ENCODE peak calls at places on chromosomes 1 and 21, in five cellular contexts. X is heart left ventricle, O is AG10803, S is transverse colon, K is upper lobe of right lung. B is an unnamed sample.

GRCh38 chr1:55640708-55641473 is 425.7 kb upstream of the USP24 start:
- DNase-seq in K (no peak), S (peak), O (peak), X (peak), B (peak)

GRCh38 chr1:153598309-153599172 is 14.4 kb downstream of the S100A16 start:
- DNase-seq in X (no peak), K (no peak), S (peak), O (peak), B (peak)

GRCh38 chr1:153711006-153711405 is 16.8 kb upstream of the INTS3 start:
- DNase-seq in K (no peak), S (no peak), X (no peak), O (no peak), B (no peak)

GRCh38 chr1:175536369-175536768 is 207.0 kb downstream of the TNR start:
- DNase-seq in X (no peak), S (no peak), K (no peak), O (no peak), B (no peak)

GRCh38 chr1:14924012-14924452 is 229.5 kb upstream of the TMEM51 start:
- DNase-seq in O (peak), S (peak), K (peak), X (peak), B (peak)

GRCh38 chr1:36008546-36009197 is 75.2 kb upstream of the TEKT2 start:
- DNase-seq in O (peak), X (no peak), S (no peak), K (no peak), B (peak)

GRCh38 chr1:226912587-226913176 is 27.4 kb upstream of the COQ8A start:
- DNase-seq in O (no peak), X (peak), S (peak), K (peak), B (peak)

GRCh38 chr1:228093050-228093906 is 9.8 kb downstream of the C1orf35 start:
- DNase-seq in S (no peak), K (peak), O (no peak), X (no peak), B (no peak)

GRCh38 chr1:1067284-1068076 is 6.6 kb downstream of the RNF223 start:
- DNase-seq in O (no peak), S (peak), K (peak), X (no peak), B (no peak)

GRCh38 chr1:246450485-246451251 is 56.4 kb downstream of the SMYD3 start:
- DNase-seq in S (no peak), O (peak), X (no peak), K (no peak), B (peak)

GRCh38 chr1:69572921-69573320 is 5.2 kb downstream of the LRRC7 start:
- DNase-seq in S (no peak), K (no peak), O (no peak), X (no peak), B (no peak)

GRCh38 chr1:46621930-46622329 is 5.3 kb upstream of the MOB3C start:
- DNase-seq in K (no peak), X (no peak), O (no peak), S (no peak), B (peak)

GRCh38 chr1:55828031-55828430 is 612.9 kb upstream of the USP24 start:
- DNase-seq in O (no peak), X (no peak), K (no peak), S (no peak), B (no peak)

GRCh38 chr1:88462481-88463261 is 221.4 kb upstream of the PKN2 start:
- DNase-seq in O (peak), X (peak), S (no peak), K (no peak), B (peak)

GRCh38 chr21:45670731-45671130 is 27.2 kb downstream of the PCBP3 start:
- DNase-seq in X (no peak), S (no peak), K (no peak), O (no peak), B (no peak)

GRCh38 chr1:38047603-38048146 is 1.1 kb upstream of the POU3F1 start:
- DNase-seq in K (no peak), X (peak), S (no peak), O (peak), B (peak)

GRCh38 chr1:94637096-94637495 is 95.5 kb upstream of the F3 start:
- DNase-seq in O (no peak), K (no peak), S (no peak), X (no peak), B (no peak)

GRCh38 chr1:145871994-145872411 is 13.1 kb upstream of the PIAS3 start:
- DNase-seq in O (peak), X (peak), K (peak), S (peak), B (peak)

GRCh38 chr1:1773874-1774273 is 4.4 kb downstream of the NADK start:
- DNase-seq in S (no peak), X (no peak), K (no peak), O (no peak), B (no peak)

GRCh38 chr1:113519561-113519960 is 129.2 kb downstream of the MAGI3 start:
- DNase-seq in S (no peak), O (peak), X (no peak), K (no peak), B (peak)

GRCh38 chr1:34840426-34840825 is 19.1 kb downstream of the SMIM12 start:
- DNase-seq in X (no peak), S (no peak), O (no peak), K (no peak), B (no peak)

GRCh38 chr21:26851109-26851944 is 6.1 kb upstream of the ADAMTS1 start:
- DNase-seq in O (no peak), S (no peak), K (no peak), X (no peak), B (no peak)

GRCh38 chr1:160030657-160031367 is 978 bp downstream of the PIGM start:
- DNase-seq in K (no peak), X (no peak), S (peak), O (no peak), B (no peak)

GRCh38 chr1:192133350-192133950 is 24.8 kb upstream of the RGS18 start:
- DNase-seq in X (no peak), O (no peak), S (no peak), K (no peak), B (peak)

GRCh38 chr1:117605164-117605810 is 561 bp upstream of the TENT5C start:
- DNase-seq in S (no peak), O (peak), K (no peak), X (peak), B (no peak)

GRCh38 chr21:35204850-35205564 is 155.9 kb upstream of the RUNX1 start:
- DNase-seq in X (peak), K (peak), S (peak), O (peak), B (peak)

GRCh38 chr1:34066921-34067603 is 98.0 kb downstream of the CSMD2 start:
- DNase-seq in K (no peak), O (peak), S (no peak), X (no peak), B (peak)

GRCh38 chr1:65493792-65494191 is 73.3 kb downstream of the LEPR start:
- DNase-seq in X (no peak), K (no peak), O (peak), S (no peak), B (peak)

GRCh38 chr1:26531651-26532131 is 2.1 kb downstream of the RPS6KA1 start:
- DNase-seq in X (no peak), K (peak), S (peak), O (no peak), B (no peak)

GRCh38 chr21:46368533-46369285 is 44.8 kb downstream of the PCNT start:
- DNase-seq in S (no peak), K (no peak), X (no peak), O (no peak), B (no peak)

GRCh38 chr1:94324168-94324544 is 86.8 kb upstream of the ARHGAP29 start:
- DNase-seq in K (no peak), S (no peak), O (peak), X (no peak), B (peak)

GRCh38 chr21:45530423-45531113 is 11.7 kb downstream of the SLC19A1 start:
- DNase-seq in S (peak), K (peak), O (no peak), X (peak), B (no peak)

GRCh38 chr1:84653130-84653680 is 37.1 kb downstream of the SSX2IP start:
- DNase-seq in O (peak), K (no peak), S (no peak), X (no peak), B (peak)

GRCh38 chr1:234149217-234149616 is 224.0 kb upstream of the COA6 start:
- DNase-seq in K (no peak), O (peak), S (no peak), X (no peak), B (peak)

GRCh38 chr1:21774835-21775541 is 8.0 kb downstream of the USP48 start:
- DNase-seq in O (no peak), S (no peak), X (no peak), K (no peak), B (no peak)

GRCh38 chr1:172268237-172268636 is 152.2 kb upstream of the C1orf105 start:
- DNase-seq in S (no peak), K (no peak), X (no peak), O (peak), B (peak)
- H3K4me3 ChIP-seq in S (no peak), K (no peak), X (no peak), O (no peak), B (no peak)

DNA sequence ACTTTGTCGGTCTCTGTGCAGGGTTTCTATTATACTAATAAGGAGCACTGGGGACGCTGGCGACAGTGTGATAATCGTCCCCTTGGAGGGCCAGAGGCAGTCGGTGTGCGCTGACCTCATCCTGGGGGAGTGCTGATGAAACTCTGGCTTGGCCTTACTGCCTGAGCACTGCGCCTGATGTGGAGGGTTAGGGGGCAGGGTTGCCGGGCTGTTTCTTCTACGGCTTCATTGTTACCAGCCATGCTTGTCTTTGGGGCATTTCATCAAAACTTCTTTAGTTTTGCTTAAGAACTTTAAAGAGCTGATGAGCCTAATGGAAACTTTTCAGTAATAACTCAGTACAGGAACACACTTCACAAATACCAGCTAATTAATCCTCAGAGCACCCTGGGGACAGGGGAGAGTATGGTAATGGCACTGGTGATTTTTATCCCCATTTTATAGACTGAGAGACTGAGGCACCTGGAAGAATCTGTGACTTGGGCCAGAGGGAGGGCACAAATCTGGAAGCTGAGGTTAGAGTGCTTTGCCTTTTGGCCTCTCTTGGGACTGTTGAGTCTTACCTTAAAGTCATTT is 81.8 kb downstream of the PEX14 start:
- DNase-seq in X (no peak), K (no peak), S (no peak), O (no peak), B (no peak)
- TF ChIP-seq CTCF in X (no peak), K (no peak), S (no peak), O (no peak), B (no peak)

GRCh38 chr1:183882328-183883167 is 77.6 kb downstream of the RGL1 start:
- DNase-seq in O (no peak), X (no peak), S (no peak), K (no peak), B (no peak)
- H3K4me3 ChIP-seq in O (no peak), X (no peak), S (no peak), K (no peak), B (no peak)

DNA sequence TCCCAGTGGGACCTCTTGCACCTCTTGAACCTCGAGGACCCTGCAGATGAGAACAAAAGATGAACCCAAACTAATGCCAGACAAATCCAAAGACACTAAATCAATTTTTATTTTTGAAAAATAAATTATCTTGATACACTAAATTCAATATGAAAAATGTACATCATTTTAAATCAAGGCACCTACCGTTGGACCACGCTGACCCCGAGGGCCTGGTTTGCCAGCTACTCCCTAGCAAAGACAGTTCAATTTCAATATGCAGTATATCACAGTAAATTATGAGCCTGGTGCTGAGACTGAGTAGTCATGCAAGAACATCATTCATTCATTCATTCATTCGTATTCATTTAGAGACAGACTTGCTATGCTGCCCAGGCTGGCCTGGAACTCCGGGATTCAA is 129.4 kb downstream of the COL11A1 start:
- DNase-seq in K (no peak), O (no peak), X (no peak), S (no peak), B (no peak)
- TF ChIP-seq CTCF in K (no peak), O (no peak), X (no peak), S (no peak), B (no peak)

GRCh38 chr1:8022395-8023286 is 3.5 kb downstream of the ERRFI1 start:
- DNase-seq in S (no peak), O (no peak), K (no peak), X (no peak), B (no peak)

GRCh38 chr1:8020032-8020431 is 6.1 kb downstream of the ERRFI1 start:
- DNase-seq in K (no peak), S (no peak), O (peak), X (no peak), B (peak)

GRCh38 chr1:8023995-8024313 is 2.2 kb downstream of the ERRFI1 start:
- DNase-seq in K (no peak), X (no peak), S (no peak), O (no peak), B (no peak)

GRCh38 chr1:8023287-8023994 is 2.7 kb downstream of the ERRFI1 start:
- DNase-seq in X (no peak), O (no peak), K (no peak), S (no peak), B (peak)

DNA sequence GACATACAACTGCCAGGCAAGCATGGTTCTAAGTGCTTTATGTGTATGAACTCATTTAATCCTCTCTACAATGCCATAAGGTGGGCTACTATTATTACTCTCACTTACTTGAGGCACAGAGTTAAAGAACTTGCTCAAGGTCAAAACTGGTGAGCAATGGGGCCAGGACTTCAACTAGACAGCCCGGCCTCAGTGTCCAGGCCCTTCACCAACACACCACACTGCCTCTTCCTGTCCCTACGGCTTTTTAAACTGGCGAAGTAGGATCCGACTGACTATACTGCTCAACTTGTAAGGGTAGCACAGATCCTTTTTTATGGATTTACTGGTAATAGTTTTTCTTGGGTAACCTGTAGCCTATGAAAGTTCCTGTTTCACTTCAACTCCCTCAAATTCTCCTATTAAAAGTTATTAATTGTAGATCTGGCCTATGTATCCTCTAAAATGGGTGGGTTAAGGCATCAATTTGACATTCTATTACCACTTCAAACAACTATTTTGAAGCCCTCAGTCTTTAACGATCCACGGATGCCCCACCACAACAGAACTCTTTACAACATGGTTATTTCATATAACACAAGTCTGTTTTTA is 4.3 kb downstream of the ERRFI1 start:
- DNase-seq in K (no peak), X (no peak), O (no peak), S (no peak), B (peak)
- H3K4me3 ChIP-seq in K (peak), X (no peak), O (no peak), S (no peak), B (no peak)

DNA sequence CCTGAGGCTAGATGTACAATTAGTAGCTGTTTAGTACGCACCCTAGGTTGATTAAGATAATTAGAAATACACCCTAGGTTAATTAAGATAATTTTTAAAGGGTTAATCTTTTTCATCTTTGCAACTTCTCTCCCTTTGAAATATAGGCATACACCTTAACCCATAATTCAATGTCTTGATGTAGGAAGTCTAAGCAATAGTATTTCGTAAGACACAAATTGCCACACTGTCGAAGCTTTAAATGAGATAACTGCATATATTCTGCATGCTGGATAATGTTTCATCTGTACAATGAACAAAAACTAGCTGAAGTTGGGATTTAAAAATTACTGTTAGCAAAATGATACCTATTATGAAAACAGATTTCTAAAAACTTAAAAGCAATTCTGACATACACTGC is 122.9 kb downstream of the EVI5 start:
- DNase-seq in S (no peak), X (no peak), K (no peak), O (no peak), B (no peak)
- TF ChIP-seq CTCF in S (no peak), X (no peak), K (no peak), O (no peak), B (no peak)

GRCh38 chr1:22907528-22907927 is 65.1 kb downstream of the LACTBL1 start:
- DNase-seq in S (no peak), X (no peak), K (no peak), O (no peak), B (no peak)
- H3K4me3 ChIP-seq in S (no peak), X (no peak), K (no peak), O (no peak), B (no peak)

GRCh38 chr1:161098161-161099068 is at the start of gene KLHDC9:
- DNase-seq in K (peak), O (peak), S (peak), X (peak), B (peak)
- TF ChIP-seq CTCF in K (peak), O (no peak), S (no peak), X (no peak), B (no peak)

DNA sequence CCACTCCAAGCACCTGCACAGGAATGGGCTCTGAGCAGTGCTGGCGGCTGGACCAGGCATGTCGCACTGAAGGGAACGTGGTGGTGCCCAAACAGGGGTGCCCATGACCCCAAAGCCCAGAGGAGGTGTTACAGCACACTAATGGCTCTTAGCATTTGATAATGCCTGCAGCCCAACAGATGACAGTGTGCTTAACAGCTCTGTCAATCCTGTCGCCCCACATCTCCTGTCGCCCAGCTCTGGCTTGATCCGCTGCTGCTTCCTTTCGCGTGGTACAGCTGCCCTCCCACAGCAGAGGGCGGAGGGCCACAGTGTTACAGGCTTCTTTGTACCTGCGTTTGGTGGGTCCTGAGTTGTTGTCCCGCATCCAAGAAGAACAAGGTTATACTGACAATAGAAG is 32.2 kb upstream of the CR1L start:
- DNase-seq in O (no peak), K (no peak), X (no peak), S (no peak), B (no peak)
- H3K4me3 ChIP-seq in O (no peak), K (no peak), X (no peak), S (no peak), B (no peak)